ENCODE peak calls at places on chromosomes 11 and 22, in eight cellular contexts. H is RWPE1, W is glutamatergic neuron, D is H9, G is right atrium auricular region, S is ovary, P is fibroblast of pulmonary artery, J is fibroblast of lung. Y is an unnamed sample.

GRCh38 chr11:56533054-56533740 is 9.9 kb downstream of the OR5M11 start:
- DNase-seq in H (no peak), W (no peak), D (no peak), G (no peak), S (no peak), P (no peak), J (no peak), Y (no peak)

GRCh38 chr11:116840224-116840745 is 2.9 kb upstream of the APOA1 start:
- DNase-seq in H (no peak), W (no peak), D (peak), G (no peak), S (no peak), P (peak), J (peak), Y (no peak)

GRCh38 chr11:72263363-72263762 is 19.4 kb upstream of the PHOX2A start:
- DNase-seq in H (no peak), W (no peak), D (no peak), G (no peak), S (no peak), P (peak), J (peak), Y (no peak)

GRCh38 chr11:12284321-12285050 is 92.9 kb upstream of the PARVA start:
- DNase-seq in H (no peak), W (no peak), D (peak), G (peak), S (no peak), P (peak), J (peak), Y (no peak)

GRCh38 chr22:35349704-35350538 is 31.0 kb upstream of the HMOX1 start:
- DNase-seq in H (no peak), W (no peak), D (no peak), G (no peak), S (peak), P (no peak), J (peak), Y (peak)

GRCh38 chr11:123473941-123474668 is 44.0 kb downstream of the GRAMD1B start:
- DNase-seq in H (peak), W (no peak), D (no peak), G (no peak), S (no peak), P (peak), J (peak), Y (no peak)

GRCh38 chr11:23112987-23113886 is 253.0 kb upstream of the CCDC179 start:
- DNase-seq in H (peak), W (no peak), D (peak), G (no peak), S (no peak), P (peak), J (peak), Y (peak)

GRCh38 chr11:112523477-112523876 is 262.8 kb upstream of the PLET1 start:
- DNase-seq in H (no peak), W (no peak), D (no peak), G (peak), S (no peak), P (no peak), J (no peak), Y (peak)

GRCh38 chr11:82080160-82080559 is 653.5 kb downstream of the FAM181B start:
- DNase-seq in H (no peak), W (no peak), D (no peak), G (no peak), S (no peak), P (peak), J (peak), Y (no peak)

GRCh38 chr22:33242078-33242477 is 183.9 kb upstream of the SYN3 start:
- DNase-seq in H (peak), W (no peak), D (no peak), G (no peak), S (no peak), P (no peak), J (no peak), Y (no peak)

GRCh38 chr11:72614381-72614780 is 59.8 kb downstream of the PDE2A start:
- DNase-seq in H (no peak), W (no peak), D (no peak), G (no peak), S (no peak), P (peak), J (no peak), Y (no peak)

GRCh38 chr11:86101941-86102407 is 33.1 kb upstream of the PICALM start:
- DNase-seq in H (no peak), W (no peak), D (no peak), G (no peak), S (no peak), P (peak), J (no peak), Y (no peak)

GRCh38 chr11:120130991-120131760 is 6.7 kb downstream of the TRIM29 start:
- DNase-seq in H (no peak), W (peak), D (no peak), G (no peak), S (peak), P (no peak), J (no peak), Y (no peak)

GRCh38 chr22:40595497-40596234 is 40.9 kb downstream of the MRTFA start:
- DNase-seq in H (no peak), W (no peak), D (no peak), G (no peak), S (no peak), P (peak), J (no peak), Y (no peak)

GRCh38 chr22:28882545-28882877 is 861 bp upstream of the ZNRF3 start:
- DNase-seq in H (no peak), W (no peak), D (no peak), G (peak), S (no peak), P (peak), J (no peak), Y (no peak)

GRCh38 chr11:13140873-13141655 is 131.9 kb downstream of the RASSF10 start:
- DNase-seq in H (no peak), W (no peak), D (no peak), G (no peak), S (no peak), P (no peak), J (no peak), Y (no peak)

GRCh38 chr11:66068154-66068821 is 1.8 kb upstream of the PACS1 start:
- DNase-seq in H (peak), W (peak), D (peak), G (peak), S (peak), P (peak), J (peak), Y (peak)

GRCh38 chr11:85694385-85694980 is 8.5 kb upstream of the CCDC89 start:
- DNase-seq in H (peak), W (no peak), D (no peak), G (no peak), S (no peak), P (peak), J (peak), Y (no peak)

GRCh38 chr11:1238767-1239595 is 16.1 kb downstream of the MUC5B start:
- DNase-seq in H (peak), W (no peak), D (peak), G (no peak), S (no peak), P (no peak), J (no peak), Y (peak)

GRCh38 chr11:24932110-24933000 is 435.5 kb downstream of the LUZP2 start:
- DNase-seq in H (peak), W (no peak), D (no peak), G (no peak), S (no peak), P (peak), J (peak), Y (peak)

GRCh38 chr11:3831378-3832239 is 9.2 kb downstream of the RHOG start:
- DNase-seq in H (no peak), W (no peak), D (no peak), G (no peak), S (no peak), P (no peak), J (no peak), Y (no peak)

GRCh38 chr22:39895682-39896081 is 2.1 kb upstream of the ENTHD1 start:
- DNase-seq in H (no peak), W (no peak), D (no peak), G (no peak), S (no peak), P (no peak), J (no peak), Y (no peak)

GRCh38 chr11:111627591-111627990 is 25.3 kb downstream of the SIK2 start:
- DNase-seq in H (no peak), W (no peak), D (no peak), G (no peak), S (no peak), P (no peak), J (no peak), Y (no peak)

GRCh38 chr11:77101043-77101537 is 1.6 kb upstream of the OMP start:
- DNase-seq in H (no peak), W (no peak), D (no peak), G (no peak), S (no peak), P (peak), J (no peak), Y (no peak)
- TF ChIP-seq CTCF in H (no peak), W (peak), D (peak), G (peak), S (no peak), P (peak), J (peak), Y (peak)

DNA sequence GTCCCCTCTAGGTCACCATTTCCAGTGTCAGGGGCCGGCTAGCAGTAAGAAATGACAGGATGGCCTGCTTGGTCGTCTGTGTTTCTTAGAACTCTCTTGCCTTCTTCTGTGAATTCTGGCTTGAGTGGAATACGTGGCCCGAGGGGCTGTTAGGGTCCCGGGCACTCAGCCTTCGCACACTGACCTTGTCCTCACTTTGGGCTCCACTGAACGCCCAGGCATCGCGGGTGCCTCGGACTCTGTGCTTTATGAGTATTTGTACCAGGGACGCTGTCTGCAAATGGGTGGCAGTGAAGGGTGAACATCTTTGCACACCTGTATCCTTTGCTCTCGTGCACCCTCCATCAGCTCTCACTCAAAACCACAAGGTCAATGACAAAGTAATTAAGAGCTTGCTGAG is 123.4 kb upstream of the ANO1 start:
- DNase-seq in H (no peak), W (no peak), D (no peak), G (no peak), S (no peak), P (no peak), J (no peak), Y (no peak)
- TF ChIP-seq CTCF in H (no peak), W (no peak), D (no peak), G (no peak), S (no peak), P (no peak), J (no peak), Y (no peak)

DNA sequence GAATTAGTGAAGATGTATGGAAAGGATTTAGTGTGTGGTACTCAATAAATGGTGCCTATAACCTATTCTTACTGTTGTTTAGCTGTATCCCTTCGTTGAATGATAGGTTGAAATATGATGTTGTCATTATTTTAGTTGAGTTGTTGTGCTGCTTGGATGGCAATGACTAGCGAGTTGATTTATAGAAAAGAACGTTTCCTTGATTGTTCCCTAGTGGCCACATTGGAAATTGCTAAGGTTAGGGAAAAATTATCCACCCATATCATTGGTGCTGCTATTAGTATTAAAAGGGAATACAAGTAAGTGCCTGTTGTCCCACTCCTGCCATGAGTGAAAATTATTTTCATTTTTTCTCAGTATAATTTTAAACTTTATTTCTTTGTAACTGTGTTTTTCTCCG is 14.5 kb downstream of the EMSY start:
- DNase-seq in H (peak), W (no peak), D (no peak), G (no peak), S (no peak), P (no peak), J (no peak), Y (no peak)
- TF ChIP-seq CTCF in H (peak), W (peak), D (peak), G (peak), S (no peak), P (peak), J (peak), Y (peak)

GRCh38 chr22:19036523-19037273 is 85.5 kb downstream of the DGCR2 start:
- DNase-seq in H (no peak), W (no peak), D (peak), G (no peak), S (no peak), P (peak), J (peak), Y (no peak)
- TF ChIP-seq CTCF in H (peak), W (no peak), D (peak), G (no peak), S (no peak), P (no peak), J (peak), Y (no peak)

Y was measured in nephron progenitor cell.